ENCODE peak calls at places on chromosomes 13 and 19, in eight cellular contexts. Y is cardiac muscle cell; F is aorta; R is CD4-positive, CD25-positive, alpha-beta regulatory T cell; D is ascending aorta; S is uterus; K is left ventricle myocardium inferior; O is PC-3. Z is an unnamed sample.

GRCh38 chr13:65959305-65959704 is 1270.8 kb downstream of the PCDH9 start:
- DNase-seq in Y (no peak), F (no peak), R (no peak), D (no peak), S (no peak), K (no peak), O (peak; percentile 88), Z (no peak)

GRCh38 chr19:6752257-6753177 is 13.0 kb downstream of the TRIP10 start:
- DNase-seq in Y (no peak), F (no peak), R (no peak), D (no peak), S (no peak), K (no peak), O (no peak), Z (peak; percentile 94)

GRCh38 chr13:75307370-75307984 is 174.5 kb downstream of the TBC1D4 start:
- DNase-seq in Y (no peak), F (no peak), R (no peak), D (no peak), S (no peak), K (no peak), O (no peak), Z (no peak)

GRCh38 chr13:108176685-108177274 is 38.6 kb downstream of the LIG4 start:
- DNase-seq in Y (peak; percentile 29), F (no peak), R (peak; percentile 26), D (no peak), S (no peak), K (no peak), O (peak; percentile 67), Z (peak; percentile 23)

GRCh38 chr19:46065486-46065885 is 24.7 kb upstream of the IGFL4 start:
- DNase-seq in Y (peak; percentile 40), F (no peak), R (no peak), D (no peak), S (no peak), K (no peak), O (peak; percentile 63), Z (no peak)

GRCh38 chr13:20182231-20182846 is 10.4 kb downstream of the GJB2 start:
- DNase-seq in Y (peak; percentile 87), F (no peak), R (peak; percentile 32), D (no peak), S (no peak), K (no peak), O (peak; percentile 86), Z (peak; percentile 72)

GRCh38 chr13:43872181-43872580 is 7.4 kb downstream of the CCDC122 start:
- DNase-seq in Y (no peak), F (no peak), R (no peak), D (no peak), S (no peak), K (no peak), O (no peak), Z (no peak)

GRCh38 chr13:91540157-91540736 is 141.8 kb downstream of the GPC5 start:
- DNase-seq in Y (no peak), F (no peak), R (no peak), D (no peak), S (no peak), K (no peak), O (no peak), Z (no peak)

GRCh38 chr13:23828866-23829265 is 60.3 kb downstream of the MIPEP start:
- DNase-seq in Y (peak; percentile 48), F (no peak), R (no peak), D (no peak), S (no peak), K (no peak), O (no peak), Z (no peak)

GRCh38 chr13:40790232-40790631 is 821 bp downstream of the SLC25A15 start:
- DNase-seq in Y (no peak), F (no peak), R (no peak), D (no peak), S (no peak), K (no peak), O (no peak), Z (no peak)

GRCh38 chr13:34720618-34721017 is 221.5 kb upstream of the NBEA start:
- DNase-seq in Y (no peak), F (no peak), R (no peak), D (no peak), S (no peak), K (no peak), O (peak; percentile 43), Z (no peak)

GRCh38 chr19:34034318-34034846 is 137.9 kb upstream of the LSM14A start:
- DNase-seq in Y (no peak), F (no peak), R (no peak), D (no peak), S (no peak), K (no peak), O (peak; percentile 15), Z (no peak)

GRCh38 chr19:34577531-34578101 is 96.1 kb downstream of the WTIP start:
- DNase-seq in Y (no peak), F (no peak), R (no peak), D (no peak), S (no peak), K (no peak), O (no peak), Z (no peak)

GRCh38 chr13:112067121-112067741 is at the start of gene SOX1:
- DNase-seq in Y (peak; percentile 17), F (no peak), R (no peak), D (no peak), S (no peak), K (no peak), O (no peak), Z (no peak)

DNA sequence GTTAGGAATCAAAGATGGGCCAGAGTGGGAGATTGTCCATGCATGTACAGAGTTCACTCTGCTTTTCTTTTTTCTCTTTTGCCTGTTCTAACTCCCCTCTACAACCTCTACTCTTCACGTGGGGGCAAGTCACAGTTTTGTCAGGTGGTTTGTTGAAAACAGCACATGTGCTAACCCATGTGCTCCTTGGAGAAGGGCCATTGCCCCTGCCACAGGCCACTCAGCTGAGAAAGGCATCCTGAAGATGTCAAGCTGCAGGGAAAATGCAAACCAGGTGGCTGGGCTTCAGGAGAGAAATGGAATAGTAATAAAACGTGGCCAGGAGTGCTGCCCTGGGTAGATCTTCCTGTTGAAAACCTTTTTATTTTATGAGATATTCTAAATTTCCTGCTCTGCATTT is 35.3 kb upstream of the SLC10A2 start:
- DNase-seq in Y (no peak), F (no peak), R (no peak), D (no peak), S (no peak), K (no peak), O (no peak), Z (no peak)
- H3K27ac ChIP-seq in Y (peak overlapping the region; percentile 84), F (no peak overlapping the region), R (no peak overlapping the region), D (no peak overlapping the region), S (no peak overlapping the region), K (no peak overlapping the region), O (no peak overlapping the region), Z (no peak overlapping the region)

DNA sequence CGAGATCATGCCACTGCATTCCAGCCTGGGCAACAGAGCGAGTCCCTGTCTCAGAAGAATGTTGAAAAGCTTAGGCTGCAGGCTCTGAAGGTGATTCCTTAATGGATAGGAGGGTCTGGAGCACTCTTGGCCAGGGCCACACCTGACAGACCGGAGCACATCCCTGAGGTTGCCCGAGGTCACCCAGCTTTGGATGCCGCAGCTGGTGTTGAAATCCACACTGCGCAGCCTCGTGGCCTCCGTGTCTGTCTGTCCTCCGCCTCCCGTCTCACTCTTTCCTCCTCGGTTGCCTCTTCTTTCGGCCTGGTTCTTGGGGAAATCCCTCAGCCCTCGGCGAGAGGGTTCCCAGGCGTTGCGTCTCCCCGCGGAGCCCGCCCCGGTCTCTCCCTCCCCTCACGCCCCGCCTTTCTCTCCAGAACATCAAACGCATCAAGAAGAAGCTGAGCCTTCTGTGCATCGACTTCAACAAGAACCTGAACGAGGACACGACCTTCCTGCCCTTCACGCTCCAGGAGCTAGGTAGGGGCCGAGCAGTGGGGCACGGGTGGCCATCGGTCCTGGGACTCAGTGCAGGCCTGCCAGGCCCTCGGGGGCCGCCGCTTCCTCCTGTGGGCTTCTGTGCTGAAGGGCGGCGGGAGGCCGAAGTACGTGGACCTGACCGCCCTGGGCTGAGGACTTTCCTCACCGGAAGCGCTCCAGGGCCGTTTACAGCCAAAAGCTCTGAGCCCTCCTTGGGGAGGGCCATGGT is 14.1 kb downstream of the THOP1 start:
- DNase-seq in Y (no peak), F (no peak), R (no peak), D (no peak), S (no peak), K (no peak), O (no peak), Z (no peak)
- H3K36me3 ChIP-seq in Y (peaks cover 22% of the 10 kb centered on the region), F (no peaks in the 10 kb centered on the region), R (peaks cover 10% of the 10 kb centered on the region), D (peaks cover 35% of the 10 kb centered on the region), S (no peaks in the 10 kb centered on the region), K (peaks cover 45% of the 10 kb centered on the region), O (no peaks in the 10 kb centered on the region), Z (peaks cover 11% of the 10 kb centered on the region)

GRCh38 chr19:15871570-15871969 is 26.3 kb downstream of the CYP4F2 start:
- DNase-seq in Y (no peak), F (no peak), R (no peak), D (peak; percentile 40), S (no peak), K (no peak), O (no peak), Z (peak; percentile 28)
- H3K4me3 ChIP-seq in Y (no peak overlapping the region), F (no peak overlapping the region), R (peak overlapping the region; percentile 37), D (no peak overlapping the region), S (no peak overlapping the region), K (no peak overlapping the region), O (no peak overlapping the region), Z (no peak overlapping the region)

GRCh38 chr19:11198769-11199469 is 1.6 kb upstream of the KANK2 start:
- DNase-seq in Y (no peak), F (no peak), R (no peak), D (no peak), S (no peak), K (no peak), O (no peak), Z (no peak)

GRCh38 chr19:11198175-11198534 is 810 bp upstream of the KANK2 start:
- DNase-seq in Y (no peak), F (no peak), R (no peak), D (no peak), S (no peak), K (no peak), O (no peak), Z (no peak)

GRCh38 chr19:11196406-11197287 is 698 bp downstream of the KANK2 start:
- DNase-seq in Y (peak; percentile 50), F (peak; percentile 85), R (no peak), D (no peak), S (peak; percentile 60), K (peak; percentile 56), O (peak; percentile 37), Z (peak; percentile 9)

GRCh38 chr19:11195681-11196080 is 1.7 kb downstream of the KANK2 start:
- DNase-seq in Y (no peak), F (no peak), R (no peak), D (no peak), S (no peak), K (no peak), O (no peak), Z (no peak)

DNA sequence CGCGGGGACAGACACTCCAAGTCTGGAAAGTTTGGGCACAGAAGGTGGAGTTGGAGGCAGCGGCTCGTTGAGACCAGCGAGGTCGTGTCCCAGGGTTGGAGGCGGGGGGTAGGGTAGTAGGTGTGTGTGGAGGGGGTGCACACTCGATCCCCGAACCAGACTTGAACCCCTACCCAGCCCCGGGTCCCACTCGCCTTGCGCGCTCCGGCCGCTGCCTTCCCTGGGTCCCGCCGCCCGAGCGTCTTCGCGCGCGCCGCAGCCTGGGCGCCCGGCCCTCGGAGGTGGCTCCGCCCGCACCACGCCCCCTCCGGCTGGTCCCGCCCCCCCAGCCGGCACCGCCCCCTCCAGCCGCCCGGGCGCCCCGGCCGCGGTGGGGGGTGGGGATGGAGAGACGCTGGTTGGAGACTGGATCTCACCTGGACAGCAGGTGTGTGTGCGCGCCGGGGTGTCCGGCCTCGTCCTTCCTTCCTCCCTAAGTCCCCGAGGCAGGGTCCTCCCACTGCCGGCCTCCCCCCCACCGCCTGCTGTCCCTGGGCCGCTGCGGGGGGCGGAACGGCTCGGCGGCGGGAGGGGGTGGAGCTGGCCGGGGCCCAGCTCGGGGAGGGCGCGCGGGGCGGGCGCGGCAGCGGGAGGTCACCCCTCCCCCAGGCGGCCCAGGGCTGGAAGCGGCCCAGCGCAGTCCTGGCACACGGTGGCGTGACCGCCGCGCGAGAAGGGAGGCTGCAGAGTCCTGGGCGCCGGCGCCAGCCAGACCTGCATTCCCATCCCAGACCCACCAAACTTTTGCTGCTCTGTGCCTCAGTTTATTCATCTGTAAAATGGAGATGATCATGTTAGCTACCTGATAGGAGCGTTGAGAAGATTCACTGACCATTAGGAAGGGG is at the start of gene KANK2:
- DNase-seq in Y (peak; percentile 85), F (peak; percentile 95), R (peak; percentile 59), D (peak; percentile 88), S (peak; percentile 86), K (peak; percentile 88), O (peak; percentile 91), Z (peak; percentile 84)
- H3K27ac ChIP-seq in Y (peak within 1 kb of the TSS; percentile 21), F (peak within 1 kb of the TSS; percentile 84), R (no peak within 1 kb of the TSS), D (peak within 1 kb of the TSS; percentile 83), S (peak within 1 kb of the TSS; percentile 98), K (peak within 1 kb of the TSS; percentile 95), O (peak within 1 kb of the TSS; percentile 12), Z (peak within 1 kb of the TSS; percentile 59)

Z was measured in small intestine.